ENCODE peak calls at places on chromosomes 3 and 15, in five cellular contexts. M is mesendoderm, F is neuronal stem cell, C is H1, J is mesenchymal stem cell. D is an unnamed sample.

GRCh38 chr3:186439725-186440124 is 77.7 kb upstream of the DGKG start:
- DNase-seq in M (no peak), F (no peak), C (no peak), J (no peak), D (no peak)

GRCh38 chr15:78034495-78035191 is 42.9 kb downstream of the TBC1D2B start:
- DNase-seq in M (no peak), F (no peak), C (no peak), J (peak), D (peak)

GRCh38 chr3:187062526-187063177 is 76.6 kb downstream of the RPL39L start:
- DNase-seq in M (no peak), F (no peak), C (no peak), J (no peak), D (peak)

GRCh38 chr3:13113346-13114335 is 40.4 kb upstream of the IQSEC1 start:
- DNase-seq in M (no peak), F (no peak), C (no peak), J (no peak), D (no peak)

GRCh38 chr3:98930413-98930812 is 28.9 kb upstream of the DCBLD2 start:
- DNase-seq in M (no peak), F (no peak), C (no peak), J (no peak), D (no peak)

GRCh38 chr15:65183847-65184159 is 1.3 kb downstream of the CLPX start:
- DNase-seq in M (no peak), F (no peak), C (no peak), J (peak), D (no peak)

GRCh38 chr15:89936051-89936792 is 23.5 kb upstream of the ARPIN start:
- DNase-seq in M (no peak), F (no peak), C (no peak), J (no peak), D (no peak)

GRCh38 chr3:77196146-77196545 is 156.2 kb downstream of the ROBO2 start:
- DNase-seq in M (no peak), F (no peak), C (no peak), J (no peak), D (peak)

GRCh38 chr3:44924102-44925084 is 50.0 kb downstream of the TGM4 start:
- DNase-seq in M (no peak), F (no peak), C (no peak), J (no peak), D (peak)

GRCh38 chr3:48595075-48595525 is at the start of gene COL7A1:
- DNase-seq in M (no peak), F (no peak), C (no peak), J (no peak), D (no peak)
- H3K18ac ChIP-seq in M (no peak), F (peak), C (peak), J (peak), D (peak)

GRCh38 chr3:191330309-191330712 is at the start of gene UTS2B:
- DNase-seq in M (peak), F (no peak), C (no peak), J (peak), D (peak)
- H3K18ac ChIP-seq in M (peak), F (peak), C (no peak), J (peak), D (peak)

GRCh38 chr15:38440353-38441129 is 13.4 kb upstream of the FAM98B start:
- DNase-seq in M (peak), F (peak), C (peak), J (peak), D (peak)
- H3K18ac ChIP-seq in M (no peak), F (no peak), C (no peak), J (no peak), D (no peak)

DNA sequence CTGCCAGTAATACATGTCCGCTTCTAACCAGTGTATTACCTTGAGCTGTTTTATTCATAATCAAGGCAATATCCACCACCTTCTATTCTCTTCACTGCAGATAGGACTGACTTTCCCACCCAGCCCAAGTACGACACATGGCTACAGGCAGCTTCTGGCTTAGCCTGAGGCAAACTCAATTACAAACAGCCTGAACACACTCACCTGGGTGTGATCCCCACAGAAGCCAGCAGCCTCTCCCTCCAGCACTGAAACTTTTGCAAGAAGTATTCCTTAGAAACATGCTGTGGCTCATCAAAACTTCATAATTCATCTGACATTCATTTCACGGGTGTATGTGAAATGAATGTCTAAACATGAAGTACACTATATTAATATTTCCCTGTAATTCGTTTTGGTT is 13.5 kb upstream of the KCNMB3 start:
- DNase-seq in M (no peak), F (no peak), C (no peak), J (no peak), D (no peak)
- H3K18ac ChIP-seq in M (no peak), F (no peak), C (no peak), J (no peak), D (no peak)

DNA sequence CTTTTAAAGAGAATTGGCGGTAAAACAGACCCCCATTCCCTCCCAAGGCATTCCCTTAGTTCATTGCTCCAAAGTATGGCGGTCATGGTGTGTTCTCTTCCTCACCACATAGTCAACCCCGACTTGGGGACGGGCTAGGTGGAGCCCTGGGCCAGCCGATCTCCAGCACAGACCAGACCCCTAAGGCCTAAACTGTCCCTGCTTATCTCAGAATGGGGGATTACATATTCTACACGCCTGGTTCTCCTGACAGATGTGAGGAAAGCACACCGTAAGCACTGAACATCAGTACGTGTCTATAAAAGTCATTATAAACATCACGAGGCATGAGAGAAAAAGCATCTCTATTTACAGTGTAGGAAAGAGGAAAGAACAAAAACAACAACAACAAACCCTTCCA is 244.5 kb upstream of the STT3B start:
- DNase-seq in M (no peak), F (peak), C (no peak), J (no peak), D (no peak)
- H3K18ac ChIP-seq in M (peak), F (peak), C (no peak), J (no peak), D (no peak)

GRCh38 chr3:156867174-156867573 is 41.0 kb downstream of the LEKR1 start:
- DNase-seq in M (no peak), F (no peak), C (no peak), J (no peak), D (no peak)
- H3K18ac ChIP-seq in M (no peak), F (no peak), C (no peak), J (no peak), D (no peak)

GRCh38 chr15:50167112-50167511 is 14.9 kb upstream of the SLC27A2 start:
- DNase-seq in M (no peak), F (no peak), C (no peak), J (no peak), D (no peak)

GRCh38 chr15:50163719-50164410 is 18.1 kb upstream of the SLC27A2 start:
- DNase-seq in M (no peak), F (no peak), C (no peak), J (no peak), D (no peak)

GRCh38 chr15:50164458-50164857 is 17.5 kb upstream of the SLC27A2 start:
- DNase-seq in M (no peak), F (no peak), C (no peak), J (no peak), D (no peak)

GRCh38 chr15:50166216-50166615 is 15.8 kb upstream of the SLC27A2 start:
- DNase-seq in M (no peak), F (no peak), C (no peak), J (peak), D (peak)

DNA sequence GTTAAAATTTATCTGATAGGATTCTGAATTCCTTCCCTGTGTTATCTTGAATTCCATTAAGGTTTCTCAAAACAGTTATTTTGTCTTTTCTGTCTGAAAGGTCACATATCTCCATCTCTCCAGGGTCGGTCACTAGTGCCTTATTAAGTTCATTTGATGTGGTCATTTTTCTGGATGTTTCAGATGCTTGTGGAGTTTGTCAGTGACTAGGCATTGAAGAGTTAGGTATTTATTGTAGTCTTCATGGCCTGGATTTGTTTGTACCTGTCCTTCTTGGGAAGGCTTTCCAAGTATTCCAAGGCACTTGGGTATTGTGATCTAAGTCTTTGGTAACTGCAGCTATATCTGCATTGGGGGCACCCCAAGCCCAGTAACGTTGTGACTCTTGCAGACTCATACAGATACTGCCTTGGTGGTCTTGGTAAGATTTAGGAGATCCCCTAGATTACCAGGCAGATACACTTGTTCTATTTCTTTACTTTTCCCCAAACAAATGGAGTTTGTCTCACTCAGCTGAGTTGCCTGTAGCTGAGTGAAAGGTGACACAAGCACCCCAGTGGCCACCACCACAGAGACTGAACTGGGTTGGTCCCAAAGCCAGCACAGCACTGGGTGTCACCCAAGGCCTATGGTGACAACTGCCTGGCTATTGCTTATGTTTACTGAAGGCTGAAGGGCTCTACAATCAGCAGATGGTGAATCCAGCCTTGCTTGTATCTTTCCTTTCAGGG is 18.8 kb upstream of the SLC27A2 start:
- DNase-seq in M (no peak), F (no peak), C (no peak), J (no peak), D (no peak)
- H3K18ac ChIP-seq in M (no peak), F (no peak), C (no peak), J (no peak), D (no peak)

DNA sequence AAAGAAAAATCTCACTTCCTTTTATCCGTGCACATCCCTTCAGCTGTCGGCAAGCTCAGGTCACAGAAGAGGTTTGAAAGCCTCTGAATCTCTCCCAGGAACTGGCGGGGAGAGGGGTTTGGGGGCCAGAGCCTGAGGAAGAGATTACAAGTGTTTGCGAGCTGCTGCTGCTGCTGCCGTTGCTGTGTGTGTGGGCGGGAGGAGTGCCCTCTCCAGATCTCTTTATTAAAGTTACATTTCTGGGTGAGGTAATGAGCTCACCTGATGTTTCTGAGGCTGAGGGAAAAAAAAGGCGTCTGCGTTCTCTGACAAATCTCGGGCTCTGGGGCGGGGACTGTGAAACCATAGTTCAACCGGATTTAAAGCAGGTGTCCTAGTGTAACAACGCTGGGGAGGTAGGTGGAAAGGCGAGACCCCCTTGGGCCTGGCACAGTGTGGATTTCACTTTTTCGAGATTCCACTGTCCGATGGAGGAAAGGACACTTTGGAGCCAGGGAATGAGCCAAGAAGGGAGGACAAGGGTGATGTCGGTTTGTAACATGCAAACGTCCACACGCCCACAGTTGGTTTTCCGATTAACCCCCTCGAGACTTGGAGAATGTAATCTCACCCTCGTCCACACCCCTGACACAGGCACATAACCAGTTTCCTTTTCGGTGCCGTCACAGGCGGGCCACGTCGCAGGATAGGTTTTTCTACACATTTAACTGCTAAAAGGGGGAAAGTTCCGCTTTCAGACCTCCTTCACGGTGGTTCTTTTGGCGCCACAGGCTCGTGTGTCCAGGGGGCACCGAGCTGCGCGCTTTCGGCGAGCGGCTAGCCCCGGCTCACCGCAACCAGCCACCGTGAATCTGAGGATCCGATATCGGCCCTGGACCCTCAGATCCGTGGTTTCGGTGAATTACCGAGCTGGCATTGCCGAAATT is 2.1 kb downstream of the ALCAM start:
- DNase-seq in M (peak), F (peak), C (no peak), J (peak), D (peak)
- H3K18ac ChIP-seq in M (peak), F (peak), C (peak), J (peak), D (peak)

GRCh38 chr3:65820600-65820999 is 218.1 kb downstream of the MAGI1 start:
- DNase-seq in M (no peak), F (no peak), C (no peak), J (no peak), D (no peak)
- H3K18ac ChIP-seq in M (no peak), F (no peak), C (no peak), J (no peak), D (no peak)